ENCODE peak calls at places on chromosomes 2 and 18, in five cellular contexts. S is spleen, D is GM23248, P is cardiac fibroblast, B is lower lobe of right lung. C is an unnamed sample.

GRCh38 chr2:206616141-206616540 is 26.1 kb upstream of the FAM237A start:
- DNase-seq in D (no peak), P (peak; percentile 9), S (no peak), B (no peak), C (peak; percentile 75)

GRCh38 chr2:9238927-9239326 is 32.3 kb downstream of the ASAP2 start:
- DNase-seq in B (no peak), D (no peak), P (no peak), S (no peak), C (no peak)

GRCh38 chr2:201734111-201734510 is 35.7 kb upstream of the MPP4 start:
- DNase-seq in P (no peak), S (no peak), B (no peak), D (no peak), C (no peak)

GRCh38 chr2:52976132-52976949 is 791.3 kb upstream of the CHAC2 start:
- DNase-seq in D (peak; percentile 20), B (no peak), P (peak; percentile 13), S (no peak), C (peak; percentile 35)

GRCh38 chr2:172080641-172081230 is 4.6 kb upstream of the DLX1 start:
- DNase-seq in P (no peak), B (no peak), S (no peak), D (no peak), C (no peak)

GRCh38 chr2:190043441-190043840 is 19.1 kb downstream of the MSTN start:
- DNase-seq in S (no peak), D (peak; percentile 65), P (peak; percentile 50), B (no peak), C (no peak)

GRCh38 chr2:198134287-198134955 is 330.0 kb downstream of the PLCL1 start:
- DNase-seq in P (no peak), D (peak; percentile 84), B (no peak), S (no peak), C (no peak)

GRCh38 chr2:127563458-127564428 is 28.3 kb downstream of the MYO7B start:
- DNase-seq in P (no peak), B (no peak), S (peak; percentile 53), D (no peak), C (no peak)

GRCh38 chr2:118882693-118883336 is 35.4 kb upstream of the EN1 start:
- DNase-seq in P (peak; percentile 61), D (peak; percentile 81), B (peak; percentile 74), S (peak; percentile 85), C (peak; percentile 58)

GRCh38 chr2:147025611-147026010 is 819.2 kb upstream of the ACVR2A start:
- DNase-seq in B (no peak), P (peak; percentile 55), D (peak; percentile 87), S (no peak), C (peak; percentile 27)

GRCh38 chr2:223043164-223043941 is 8.6 kb upstream of the KCNE4 start:
- DNase-seq in P (peak; percentile 20), S (no peak), D (no peak), B (no peak), C (no peak)

GRCh38 chr2:20536619-20537422 is 89.9 kb downstream of the RHOB start:
- DNase-seq in B (no peak), S (peak; percentile 69), D (no peak), P (no peak), C (no peak)

GRCh38 chr2:69196327-69197117 is 183.5 kb downstream of the ANTXR1 start:
- DNase-seq in D (peak; percentile 97), S (no peak), P (peak; percentile 85), B (no peak), C (peak; percentile 34)

GRCh38 chr2:36670881-36671595 is 25.5 kb upstream of the VIT start:
- DNase-seq in P (peak; percentile 72), D (peak; percentile 72), S (no peak), B (no peak), C (peak; percentile 44)

GRCh38 chr2:18959952-18960717 is 370.8 kb upstream of the NT5C1B start:
- DNase-seq in D (peak; percentile 81), S (no peak), P (peak; percentile 93), B (no peak), C (peak; percentile 79)

GRCh38 chr18:25164837-25165791 is 186.9 kb downstream of the ZNF521 start:
- DNase-seq in S (no peak), B (no peak), P (peak; percentile 11), D (peak; percentile 55), C (peak; percentile 4)

GRCh38 chr2:240596491-240596931 is 10.0 kb downstream of the CAPN10 start:
- DNase-seq in P (no peak), D (no peak), S (no peak), B (peak; percentile 30), C (no peak)

GRCh38 chr2:64391459-64391858 is 62.5 kb upstream of the LGALSL start:
- DNase-seq in D (peak; percentile 26), B (no peak), P (peak; percentile 30), S (no peak), C (peak; percentile 41)

GRCh38 chr18:79639072-79639829 is 40.4 kb upstream of the CTDP1 start:
- DNase-seq in P (no peak), D (no peak), B (no peak), S (peak; percentile 32), C (no peak)

GRCh38 chr2:237291138-237291792 is 122.7 kb downstream of the COL6A3 start:
- DNase-seq in S (no peak), P (peak; percentile 100), B (peak; percentile 89), D (peak; percentile 97), C (peak; percentile 94)

GRCh38 chr2:73487112-73487657 is 101.5 kb downstream of the ALMS1 start:
- DNase-seq in P (no peak), S (no peak), D (no peak), B (no peak), C (no peak)

GRCh38 chr18:80181642-80182461 is 65.5 kb downstream of the PARD6G start:
- DNase-seq in S (no peak), B (no peak), D (no peak), P (no peak), C (no peak)

GRCh38 chr2:64295326-64296149 is 151.3 kb upstream of the PELI1 start:
- DNase-seq in B (no peak), D (no peak), S (no peak), P (no peak), C (no peak)

GRCh38 chr2:101328474-101329007 is 20.0 kb upstream of the RNF149 start:
- DNase-seq in S (no peak), B (no peak), D (peak; percentile 55), P (peak; percentile 71), C (peak; percentile 97)

GRCh38 chr2:134460583-134460998 is 206.7 kb downstream of the MGAT5 start:
- DNase-seq in S (peak; percentile 83), B (peak; percentile 58), P (peak; percentile 64), D (peak; percentile 66), C (peak; percentile 60)

GRCh38 chr2:235330775-235331438 is 162.9 kb upstream of the AGAP1 start:
- DNase-seq in S (no peak), D (peak; percentile 93), B (no peak), P (peak; percentile 94), C (peak; percentile 97)

GRCh38 chr2:176709541-176709951 is 440.3 kb downstream of the MTX2 start:
- DNase-seq in P (peak; percentile 5), S (no peak), B (no peak), D (peak; percentile 65), C (no peak)

GRCh38 chr18:35386600-35387366 is 9.6 kb upstream of the ZNF396 start:
- DNase-seq in B (peak; percentile 59), S (no peak), P (peak; percentile 95), D (peak; percentile 86), C (peak; percentile 80)

GRCh38 chr2:231162036-231162345 is 36.4 kb upstream of the ARMC9 start:
- DNase-seq in S (no peak), P (peak; percentile 98), D (peak; percentile 92), B (no peak), C (no peak)

GRCh38 chr2:39865751-39866150 is 86.7 kb upstream of the THUMPD2 start:
- DNase-seq in D (no peak), P (no peak), S (no peak), B (no peak), C (no peak)

GRCh38 chr2:18404708-18405107 is 155.7 kb downstream of the RDH14 start:
- DNase-seq in P (peak; percentile 15), B (no peak), D (no peak), S (no peak), C (no peak)

GRCh38 chr2:2114745-2115245 is 216.3 kb downstream of the MYT1L start:
- DNase-seq in S (no peak), D (no peak), P (no peak), B (no peak), C (no peak)

GRCh38 chr2:74307720-74308119 is 35.5 kb downstream of the SLC4A5 start:
- DNase-seq in B (no peak), D (no peak), S (no peak), P (no peak), C (no peak)

GRCh38 chr2:65057391-65058052 is 1.3 kb downstream of the CEP68 start:
- DNase-seq in B (no peak), P (peak; percentile 75), D (peak; percentile 42), S (no peak), C (peak; percentile 83)

GRCh38 chr2:169690958-169691357 is 3.2 kb downstream of the CFAP210 start:
- DNase-seq in P (no peak), B (no peak), D (no peak), S (no peak), C (no peak)

GRCh38 chr2:169696381-169696780 is 2.1 kb downstream of the PHOSPHO2 start:
- DNase-seq in D (no peak), B (no peak), S (no peak), P (no peak), C (no peak)

GRCh38 chr2:169694894-169695260 is 608 bp downstream of the PHOSPHO2 start:
- DNase-seq in S (no peak), P (no peak), D (peak; percentile 34), B (no peak), C (no peak)

GRCh38 chr2:169693344-169693743 is 861 bp downstream of the CFAP210 start:
- DNase-seq in B (no peak), D (peak; percentile 32), P (no peak), S (no peak), C (no peak)

GRCh38 chr2:169694113-169694893 is at the start of the genes CFAP210 and PHOSPHO2:
- DNase-seq in D (peak; percentile 99), S (peak; percentile 100), P (peak; percentile 97), B (peak; percentile 100), C (peak; percentile 92)
- H3K4me3 ChIP-seq in D (peak within 1 kb of the TSS; percentile 90), S (peak within 1 kb of the TSS; percentile 78), P (peak within 1 kb of the TSS; percentile 88), B (peak within 1 kb of the TSS; percentile 83), C (peak within 1 kb of the TSS; percentile 77)

GRCh38 chr2:238846503-238847431 is 1.1 kb upstream of the TWIST2 start:
- DNase-seq in D (peak; percentile 74), S (no peak), P (peak; percentile 38), B (peak; percentile 50), C (peak; percentile 3)
- H3K4me3 ChIP-seq in D (peak overlapping the region; percentile 98), S (peak overlapping the region; percentile 72), P (peak overlapping the region; percentile 85), B (peak overlapping the region; percentile 63), C (peak overlapping the region; percentile 43)

DNA sequence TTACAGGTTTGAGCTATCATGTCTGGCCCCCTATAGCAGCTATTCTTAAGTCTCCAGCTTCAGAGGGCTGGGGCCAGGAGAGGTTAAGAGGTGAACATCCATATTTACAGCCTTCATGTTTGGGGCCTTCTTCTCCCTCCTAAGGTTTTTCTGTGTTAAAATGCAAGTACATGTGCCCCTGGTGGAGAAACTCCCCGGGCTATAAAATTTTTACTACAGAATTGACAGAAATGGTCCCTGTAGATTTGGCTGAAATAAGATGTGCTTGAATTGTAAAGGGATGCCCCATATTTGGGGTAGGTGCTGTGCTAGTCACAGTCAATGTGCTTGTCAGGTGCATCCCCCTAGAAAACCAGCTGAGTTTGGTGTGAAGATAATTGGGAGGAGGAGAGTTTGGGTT is 263.3 kb upstream of the CXCR4 start:
- DNase-seq in S (no peak), B (no peak), P (no peak), D (no peak), C (no peak)
- H3K4me3 ChIP-seq in S (peak overlapping the region; percentile 47), B (no peak overlapping the region), P (no peak overlapping the region), D (no peak overlapping the region), C (no peak overlapping the region)

GRCh38 chr2:181394741-181395437 is 62.3 kb upstream of the ITGA4 start:
- DNase-seq in P (no peak), D (no peak), S (no peak), B (no peak), C (no peak)
- H3K4me3 ChIP-seq in P (no peak overlapping the region), D (no peak overlapping the region), S (no peak overlapping the region), B (no peak overlapping the region), C (no peak overlapping the region)